ENCODE peak calls at places on chromosomes 7 and 10, in seven cellular contexts. One of them, this sample, is unnamed.

GRCh38 chr7:50393076-50393475 is 57.1 kb downstream of the FIGNL1 start:
- DNase-seq in HCT116: no peak
- DNase-seq in GM23338: no peak
- DNase-seq in sigmoid colon: no peak
- DNase-seq in transverse colon: no peak
- DNase-seq in endothelial cell of umbilical vein: no peak
- DNase-seq in suprapubic skin: no peak
- DNase-seq in this sample: no peak

GRCh38 chr7:125668321-125668993 is 738.8 kb upstream of the POT1 start:
- DNase-seq in HCT116: no peak
- DNase-seq in GM23338: no peak
- DNase-seq in sigmoid colon: no peak
- DNase-seq in transverse colon: no peak
- DNase-seq in endothelial cell of umbilical vein: no peak
- DNase-seq in suprapubic skin: no peak
- DNase-seq in this sample: no peak

GRCh38 chr7:114554781-114555537 is 140.3 kb downstream of the FOXP2 start:
- DNase-seq in HCT116: peak; percentile 23
- DNase-seq in GM23338: no peak
- DNase-seq in sigmoid colon: no peak
- DNase-seq in transverse colon: no peak
- DNase-seq in endothelial cell of umbilical vein: no peak
- DNase-seq in suprapubic skin: no peak
- DNase-seq in this sample: no peak

GRCh38 chr7:305410-306151 is 15.6 kb downstream of the FOXL3 start:
- DNase-seq in HCT116: no peak
- DNase-seq in GM23338: no peak
- DNase-seq in sigmoid colon: peak; percentile 59
- DNase-seq in transverse colon: no peak
- DNase-seq in endothelial cell of umbilical vein: no peak
- DNase-seq in suprapubic skin: no peak
- DNase-seq in this sample: no peak

GRCh38 chr7:73624669-73625001 is 313 bp upstream of the MLXIPL start:
- DNase-seq in HCT116: no peak
- DNase-seq in GM23338: no peak
- DNase-seq in sigmoid colon: no peak
- DNase-seq in transverse colon: no peak
- DNase-seq in endothelial cell of umbilical vein: no peak
- DNase-seq in suprapubic skin: no peak
- DNase-seq in this sample: no peak

GRCh38 chr10:75233444-75234016 is 2.2 kb downstream of the COMTD1 start:
- DNase-seq in HCT116: no peak
- DNase-seq in GM23338: no peak
- DNase-seq in sigmoid colon: peak; percentile 73
- DNase-seq in transverse colon: no peak
- DNase-seq in endothelial cell of umbilical vein: no peak
- DNase-seq in suprapubic skin: peak; percentile 81
- DNase-seq in this sample: no peak

GRCh38 chr7:36506820-36507219 is 117.2 kb downstream of the ANLN start:
- DNase-seq in HCT116: peak; percentile 23
- DNase-seq in GM23338: no peak
- DNase-seq in sigmoid colon: no peak
- DNase-seq in transverse colon: no peak
- DNase-seq in endothelial cell of umbilical vein: no peak
- DNase-seq in suprapubic skin: peak; percentile 41
- DNase-seq in this sample: no peak

GRCh38 chr7:158268851-158269535 is 318.6 kb downstream of the PTPRN2 start:
- DNase-seq in HCT116: no peak
- DNase-seq in GM23338: no peak
- DNase-seq in sigmoid colon: peak; percentile 52
- DNase-seq in transverse colon: peak; percentile 75
- DNase-seq in endothelial cell of umbilical vein: no peak
- DNase-seq in suprapubic skin: peak; percentile 48
- DNase-seq in this sample: no peak

GRCh38 chr7:8290645-8291308 is 28.8 kb upstream of the ICA1 start:
- DNase-seq in HCT116: no peak
- DNase-seq in GM23338: peak; percentile 18
- DNase-seq in sigmoid colon: no peak
- DNase-seq in transverse colon: no peak
- DNase-seq in endothelial cell of umbilical vein: no peak
- DNase-seq in suprapubic skin: no peak
- DNase-seq in this sample: no peak

GRCh38 chr10:104037261-104037951 is 48.3 kb downstream of the COL17A1 start:
- DNase-seq in HCT116: no peak
- DNase-seq in GM23338: no peak
- DNase-seq in sigmoid colon: no peak
- DNase-seq in transverse colon: no peak
- DNase-seq in endothelial cell of umbilical vein: no peak
- DNase-seq in suprapubic skin: no peak
- DNase-seq in this sample: peak; percentile 55

GRCh38 chr7:138980575-138981285 is 459 bp downstream of the KIAA1549 start:
- DNase-seq in HCT116: no peak
- DNase-seq in GM23338: peak; percentile 66
- DNase-seq in sigmoid colon: no peak
- DNase-seq in transverse colon: no peak
- DNase-seq in endothelial cell of umbilical vein: peak; percentile 29
- DNase-seq in suprapubic skin: no peak
- DNase-seq in this sample: no peak

GRCh38 chr7:5065107-5065407 is 19.4 kb downstream of the RBAK start:
- DNase-seq in HCT116: no peak
- DNase-seq in GM23338: no peak
- DNase-seq in sigmoid colon: no peak
- DNase-seq in transverse colon: no peak
- DNase-seq in endothelial cell of umbilical vein: no peak
- DNase-seq in suprapubic skin: no peak
- DNase-seq in this sample: no peak

GRCh38 chr7:55052081-55052480 is 33.3 kb downstream of the EGFR start:
- DNase-seq in HCT116: no peak
- DNase-seq in GM23338: no peak
- DNase-seq in sigmoid colon: no peak
- DNase-seq in transverse colon: no peak
- DNase-seq in endothelial cell of umbilical vein: peak; percentile 41
- DNase-seq in suprapubic skin: no peak
- DNase-seq in this sample: no peak

GRCh38 chr7:55054758-55055157 is 35.9 kb downstream of the EGFR start:
- DNase-seq in HCT116: no peak
- DNase-seq in GM23338: no peak
- DNase-seq in sigmoid colon: no peak
- DNase-seq in transverse colon: no peak
- DNase-seq in endothelial cell of umbilical vein: no peak
- DNase-seq in suprapubic skin: no peak
- DNase-seq in this sample: peak; percentile 93

GRCh38 chr7:55054252-55054651 is 35.4 kb downstream of the EGFR start:
- DNase-seq in HCT116: no peak
- DNase-seq in GM23338: no peak
- DNase-seq in sigmoid colon: no peak
- DNase-seq in transverse colon: no peak
- DNase-seq in endothelial cell of umbilical vein: no peak
- DNase-seq in suprapubic skin: no peak
- DNase-seq in this sample: no peak

GRCh38 chr7:55052726-55053431 is 34.1 kb downstream of the EGFR start:
- DNase-seq in HCT116: no peak
- DNase-seq in GM23338: no peak
- DNase-seq in sigmoid colon: no peak
- DNase-seq in transverse colon: no peak
- DNase-seq in endothelial cell of umbilical vein: no peak
- DNase-seq in suprapubic skin: no peak
- DNase-seq in this sample: peak; percentile 90

DNA sequence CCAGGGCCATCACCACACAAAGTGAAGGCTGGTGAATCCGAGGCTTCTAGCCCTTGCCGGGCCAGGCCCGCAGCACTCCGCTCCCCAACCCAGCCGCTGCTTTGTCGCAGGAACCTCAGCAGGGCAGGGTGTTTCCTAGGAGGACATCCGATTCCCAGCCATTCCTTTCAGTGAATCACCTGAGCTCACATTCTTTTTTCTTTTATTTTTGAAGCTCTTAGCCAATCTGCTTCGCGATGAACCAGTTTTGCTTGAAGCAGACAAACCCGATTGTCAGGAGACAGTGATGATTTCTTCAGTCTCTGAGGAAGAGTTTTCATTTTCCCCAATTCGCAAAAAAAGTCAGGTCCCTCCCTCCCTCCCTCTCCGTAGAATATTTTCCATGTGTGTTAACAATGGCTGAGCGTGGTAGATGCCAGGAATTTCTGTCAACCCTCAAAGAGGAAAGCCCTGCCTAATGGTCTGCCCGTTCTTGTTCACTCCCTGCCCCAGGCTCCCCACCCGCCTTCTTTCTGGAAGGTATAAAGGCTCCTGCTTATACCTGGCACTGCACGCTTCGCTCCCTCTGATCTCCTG is 34.9 kb downstream of the EGFR start:
- DNase-seq in HCT116: no peak
- DNase-seq in GM23338: no peak
- DNase-seq in sigmoid colon: no peak
- DNase-seq in transverse colon: no peak
- DNase-seq in endothelial cell of umbilical vein: no peak
- DNase-seq in suprapubic skin: no peak
- DNase-seq in this sample: no peak
- TF ChIP-seq POLR2AphosphoS5 in HCT116: no peak
- TF ChIP-seq POLR2AphosphoS5 in GM23338: no peak
- TF ChIP-seq POLR2AphosphoS5 in sigmoid colon: no peak
- TF ChIP-seq POLR2AphosphoS5 in transverse colon: no peak
- TF ChIP-seq POLR2AphosphoS5 in endothelial cell of umbilical vein: no peak
- TF ChIP-seq POLR2AphosphoS5 in suprapubic skin: no peak
- TF ChIP-seq POLR2AphosphoS5 in this sample: peak; percentile 24

GRCh38 chr10:110629680-110630191 is 14.4 kb upstream of the RBM20 start:
- DNase-seq in HCT116: no peak
- DNase-seq in GM23338: no peak
- DNase-seq in sigmoid colon: no peak
- DNase-seq in transverse colon: no peak
- DNase-seq in endothelial cell of umbilical vein: no peak
- DNase-seq in suprapubic skin: no peak
- DNase-seq in this sample: no peak
- TF ChIP-seq POLR2AphosphoS5 in HCT116: no peak
- TF ChIP-seq POLR2AphosphoS5 in GM23338: no peak
- TF ChIP-seq POLR2AphosphoS5 in sigmoid colon: peak; percentile 72
- TF ChIP-seq POLR2AphosphoS5 in transverse colon: no peak
- TF ChIP-seq POLR2AphosphoS5 in endothelial cell of umbilical vein: no peak
- TF ChIP-seq POLR2AphosphoS5 in suprapubic skin: no peak
- TF ChIP-seq POLR2AphosphoS5 in this sample: no peak

GRCh38 chr10:3481000-3481335 is 304.0 kb downstream of the KLF6 start:
- DNase-seq in HCT116: no peak
- DNase-seq in GM23338: no peak
- DNase-seq in sigmoid colon: no peak
- DNase-seq in transverse colon: no peak
- DNase-seq in endothelial cell of umbilical vein: no peak
- DNase-seq in suprapubic skin: no peak
- DNase-seq in this sample: no peak

GRCh38 chr10:3481496-3481895 is 303.5 kb downstream of the KLF6 start:
- DNase-seq in HCT116: no peak
- DNase-seq in GM23338: no peak
- DNase-seq in sigmoid colon: no peak
- DNase-seq in transverse colon: no peak
- DNase-seq in endothelial cell of umbilical vein: no peak
- DNase-seq in suprapubic skin: no peak
- DNase-seq in this sample: no peak

GRCh38 chr10:3484306-3485187 is 300.5 kb downstream of the KLF6 start:
- DNase-seq in HCT116: no peak
- DNase-seq in GM23338: no peak
- DNase-seq in sigmoid colon: no peak
- DNase-seq in transverse colon: no peak
- DNase-seq in endothelial cell of umbilical vein: no peak
- DNase-seq in suprapubic skin: no peak
- DNase-seq in this sample: no peak

GRCh38 chr10:3480281-3480999 is 304.6 kb downstream of the KLF6 start:
- DNase-seq in HCT116: no peak
- DNase-seq in GM23338: no peak
- DNase-seq in sigmoid colon: no peak
- DNase-seq in transverse colon: no peak
- DNase-seq in endothelial cell of umbilical vein: no peak
- DNase-seq in suprapubic skin: no peak
- DNase-seq in this sample: no peak

GRCh38 chr10:3482200-3482993 is 302.6 kb downstream of the KLF6 start:
- DNase-seq in HCT116: peak; percentile 88
- DNase-seq in GM23338: peak; percentile 50
- DNase-seq in sigmoid colon: peak; percentile 88
- DNase-seq in transverse colon: peak; percentile 65
- DNase-seq in endothelial cell of umbilical vein: peak; percentile 94
- DNase-seq in suprapubic skin: no peak
- DNase-seq in this sample: no peak
- TF ChIP-seq POLR2AphosphoS5 in HCT116: peak; percentile 27
- TF ChIP-seq POLR2AphosphoS5 in GM23338: no peak
- TF ChIP-seq POLR2AphosphoS5 in sigmoid colon: peak; percentile 84
- TF ChIP-seq POLR2AphosphoS5 in transverse colon: peak; percentile 88
- TF ChIP-seq POLR2AphosphoS5 in endothelial cell of umbilical vein: no peak
- TF ChIP-seq POLR2AphosphoS5 in suprapubic skin: peak; percentile 71
- TF ChIP-seq POLR2AphosphoS5 in this sample: peak; percentile 81

GRCh38 chr10:71346731-71347130 is 27.7 kb downstream of the SLC29A3 start:
- DNase-seq in HCT116: no peak
- DNase-seq in GM23338: no peak
- DNase-seq in sigmoid colon: no peak
- DNase-seq in transverse colon: no peak
- DNase-seq in endothelial cell of umbilical vein: no peak
- DNase-seq in suprapubic skin: no peak
- DNase-seq in this sample: no peak

GRCh38 chr10:71348850-71349249 is 29.8 kb downstream of the SLC29A3 start:
- DNase-seq in HCT116: no peak
- DNase-seq in GM23338: no peak
- DNase-seq in sigmoid colon: no peak
- DNase-seq in transverse colon: no peak
- DNase-seq in endothelial cell of umbilical vein: no peak
- DNase-seq in suprapubic skin: no peak
- DNase-seq in this sample: no peak

GRCh38 chr10:71349401-71349800 is 30.3 kb downstream of the SLC29A3 start:
- DNase-seq in HCT116: no peak
- DNase-seq in GM23338: no peak
- DNase-seq in sigmoid colon: no peak
- DNase-seq in transverse colon: no peak
- DNase-seq in endothelial cell of umbilical vein: no peak
- DNase-seq in suprapubic skin: no peak
- DNase-seq in this sample: no peak

GRCh38 chr10:71345720-71346119 is 26.7 kb downstream of the SLC29A3 start:
- DNase-seq in HCT116: no peak
- DNase-seq in GM23338: no peak
- DNase-seq in sigmoid colon: no peak
- DNase-seq in transverse colon: no peak
- DNase-seq in endothelial cell of umbilical vein: no peak
- DNase-seq in suprapubic skin: no peak
- DNase-seq in this sample: no peak

DNA sequence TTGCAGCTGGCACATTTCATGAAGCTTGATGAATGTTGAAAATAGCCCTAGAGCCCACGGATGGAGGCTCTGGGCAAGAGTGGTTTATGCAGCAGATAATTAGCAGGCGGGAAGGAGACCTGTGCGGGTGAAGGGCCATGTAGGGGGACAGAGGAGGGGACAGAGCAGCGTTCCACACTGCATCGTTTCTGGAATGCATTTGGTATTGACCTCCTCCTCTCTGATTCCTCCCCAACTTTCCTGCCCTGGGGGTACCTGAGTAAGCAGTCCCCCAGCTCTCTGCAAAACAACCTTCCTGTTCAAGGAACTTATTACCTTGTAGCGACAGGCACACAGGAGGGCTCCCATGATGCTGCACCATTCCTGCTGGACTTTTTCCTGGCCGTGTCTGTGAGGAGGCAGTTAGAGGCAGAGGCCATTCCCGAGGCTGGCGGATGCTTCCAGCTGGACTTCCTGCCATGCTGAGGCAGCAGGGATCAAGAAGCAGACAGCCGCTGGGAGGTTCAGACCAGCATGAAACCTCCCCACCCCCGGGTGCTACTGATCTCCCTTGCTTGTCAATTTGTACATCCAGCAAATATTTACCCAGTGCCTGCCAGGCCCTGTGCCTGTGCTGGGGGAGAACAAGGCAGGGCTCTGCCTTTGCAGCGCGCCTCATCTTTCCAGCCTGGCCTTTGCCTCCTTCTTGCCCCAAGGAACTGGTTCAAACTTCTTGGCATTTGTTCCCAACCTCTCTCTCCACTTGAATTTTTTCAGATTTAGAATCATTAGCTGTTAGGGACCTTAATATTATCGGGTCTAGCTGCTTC is 28.7 kb downstream of the SLC29A3 start:
- DNase-seq in HCT116: no peak
- DNase-seq in GM23338: no peak
- DNase-seq in sigmoid colon: no peak
- DNase-seq in transverse colon: peak; percentile 62
- DNase-seq in endothelial cell of umbilical vein: no peak
- DNase-seq in suprapubic skin: no peak
- DNase-seq in this sample: no peak
- TF ChIP-seq POLR2AphosphoS5 in HCT116: no peak
- TF ChIP-seq POLR2AphosphoS5 in GM23338: no peak
- TF ChIP-seq POLR2AphosphoS5 in sigmoid colon: no peak
- TF ChIP-seq POLR2AphosphoS5 in transverse colon: no peak
- TF ChIP-seq POLR2AphosphoS5 in endothelial cell of umbilical vein: no peak
- TF ChIP-seq POLR2AphosphoS5 in suprapubic skin: no peak
- TF ChIP-seq POLR2AphosphoS5 in this sample: no peak